ENCODE peak calls at places on chromosomes 13 and 19, in six cellular contexts. O, V, E, T, S and I are unnamed samples.

GRCh38 chr13:98529171-98529570 is 47.7 kb downstream of the STK24 start:
- DNase-seq in O (no peak), V (no peak), E (no peak), T (no peak), S (no peak), I (no peak)

GRCh38 chr13:47281981-47282380 is 385.1 kb upstream of the HTR2A start:
- DNase-seq in O (no peak), V (no peak), E (no peak), T (no peak), S (no peak), I (no peak)

GRCh38 chr13:35874704-35875103 is 256.5 kb downstream of the DCLK1 start:
- DNase-seq in O (no peak), V (no peak), E (no peak), T (no peak), S (no peak), I (no peak)

GRCh38 chr19:46579286-46579944 is 21.7 kb upstream of the CALM3 start:
- DNase-seq in O (no peak), V (peak; percentile 88), E (peak; percentile 28), T (peak; percentile 17), S (peak; percentile 64), I (peak; percentile 27)

GRCh38 chr19:35063940-35064818 is 22.7 kb downstream of the HPN start:
- DNase-seq in O (no peak), V (no peak), E (peak; percentile 50), T (no peak), S (no peak), I (no peak)

GRCh38 chr13:30145709-30146367 is 161.5 kb downstream of the KATNAL1 start:
- DNase-seq in O (no peak), V (no peak), E (no peak), T (no peak), S (no peak), I (no peak)

GRCh38 chr19:46849610-46850009 is 1.0 kb downstream of the AP2S1 start:
- DNase-seq in O (no peak), V (peak; percentile 33), E (no peak), T (no peak), S (no peak), I (no peak)

GRCh38 chr19:57788114-57788692 is 18.7 kb downstream of the ZNF586 start:
- DNase-seq in O (no peak), V (no peak), E (no peak), T (no peak), S (no peak), I (no peak)

GRCh38 chr19:31054430-31054829 is 294.8 kb downstream of the TSHZ3 start:
- DNase-seq in O (no peak), V (peak; percentile 86), E (peak; percentile 65), T (peak; percentile 30), S (peak; percentile 44), I (peak; percentile 46)

GRCh38 chr19:12880551-12881171 is 588 bp downstream of the DNASE2 start:
- DNase-seq in O (no peak), V (peak; percentile 57), E (no peak), T (no peak), S (no peak), I (no peak)

GRCh38 chr13:111005808-111006494 is 91.1 kb upstream of the ANKRD10 start:
- DNase-seq in O (no peak), V (no peak), E (no peak), T (no peak), S (no peak), I (no peak)

GRCh38 chr19:49145485-49146407 is 9.4 kb downstream of the HRC start:
- DNase-seq in O (peak; percentile 84), V (peak; percentile 98), E (peak; percentile 95), T (peak; percentile 88), S (peak; percentile 84), I (peak; percentile 67)
- H3K4me3 ChIP-seq in O (peak overlapping the region; percentile 49), V (peak overlapping the region; percentile 70), E (peak overlapping the region; percentile 37), T (peak overlapping the region; percentile 38), S (peak overlapping the region; percentile 54), I (no peak overlapping the region)

DNA sequence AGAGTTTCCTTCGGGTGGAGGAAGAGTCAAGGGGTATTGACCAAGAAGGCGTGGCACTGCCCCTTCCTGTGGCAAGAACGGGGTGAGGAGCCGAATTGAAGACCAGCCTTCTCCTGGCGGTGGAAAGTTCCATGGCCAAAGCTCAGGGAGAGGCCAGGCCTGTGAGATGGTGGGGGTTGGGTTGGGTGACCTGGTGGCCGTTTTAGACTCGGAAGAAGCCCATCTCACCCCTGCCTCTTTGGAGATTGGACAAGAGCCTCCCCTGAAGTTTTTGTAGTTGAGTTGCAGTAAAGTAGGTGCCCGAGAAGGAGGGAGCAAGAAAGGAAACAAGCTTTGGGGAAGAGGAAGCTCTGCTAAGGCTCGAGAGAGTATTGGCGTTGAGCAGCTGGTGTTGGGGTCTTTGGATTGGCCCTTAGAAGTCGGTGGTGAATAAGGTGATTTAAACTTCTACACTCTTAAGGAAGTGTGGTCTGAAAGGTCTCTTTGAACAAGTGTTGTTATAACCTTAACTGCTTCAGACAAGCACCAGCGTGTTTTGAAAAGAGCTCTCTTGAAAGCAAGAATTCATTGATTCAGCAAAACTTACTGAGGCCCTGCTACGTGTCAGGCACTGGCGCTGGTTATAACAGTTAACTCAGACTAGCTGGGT is 964 bp downstream of the SPINT2 start:
- DNase-seq in O (no peak), V (peak; percentile 62), E (peak; percentile 87), T (no peak), S (no peak), I (no peak)
- TF ChIP-seq REST in O (no peak), V (no peak), E (no peak), T (no peak), S (no peak), I (no peak)

GRCh38 chr13:27920677-27921420 is 1.0 kb downstream of the PDX1 start:
- DNase-seq in O (no peak), V (peak; percentile 52), E (peak; percentile 6), T (no peak), S (peak; percentile 39), I (peak; percentile 16)
- TF ChIP-seq CTCF in O (no peak), V (no peak), E (no peak), T (no peak), S (no peak), I (no peak)

GRCh38 chr19:7942981-7943443 is 454 bp downstream of the TIMM44 start:
- DNase-seq in O (no peak), V (no peak), E (no peak), T (no peak), S (peak; percentile 69), I (no peak)
- H3K4me3 ChIP-seq in O (peak overlapping the region; percentile 96), V (peak overlapping the region; percentile 99), E (peak overlapping the region; percentile 92), T (peak overlapping the region; percentile 64), S (peak overlapping the region; percentile 74), I (peak overlapping the region; percentile 90)

GRCh38 chr19:411723-412355 is 2.9 kb upstream of the C2CD4C start:
- DNase-seq in O (no peak), V (no peak), E (no peak), T (no peak), S (no peak), I (no peak)
- TF ChIP-seq REST in O (no peak), V (no peak), E (no peak), T (no peak), S (no peak), I (no peak)

GRCh38 chr13:94595943-94596574 is at the start of gene TGDS:
- DNase-seq in O (peak; percentile 88), V (peak; percentile 97), E (peak; percentile 92), T (peak; percentile 82), S (peak; percentile 91), I (peak; percentile 97)
- TF ChIP-seq CTCF in O (no peak), V (no peak), E (no peak), T (no peak), S (no peak), I (no peak)

GRCh38 chr19:18387395-18387794 is 1.4 kb downstream of the GDF15 start:
- DNase-seq in O (no peak), V (no peak), E (no peak), T (no peak), S (no peak), I (no peak)

GRCh38 chr19:18388328-18389094 is 2.6 kb downstream of the GDF15 start:
- DNase-seq in O (no peak), V (peak; percentile 85), E (peak; percentile 72), T (peak; percentile 90), S (peak; percentile 98), I (peak; percentile 81)

GRCh38 chr19:18385675-18386542 is at the start of gene GDF15:
- DNase-seq in O (peak; percentile 90), V (peak; percentile 89), E (peak; percentile 94), T (peak; percentile 97), S (peak; percentile 76), I (no peak)

GRCh38 chr19:18385359-18385674 is 641 bp upstream of the GDF15 start:
- DNase-seq in O (no peak), V (no peak), E (no peak), T (no peak), S (no peak), I (no peak)

GRCh38 chr19:18386543-18387251 is 739 bp downstream of the GDF15 start:
- DNase-seq in O (no peak), V (no peak), E (peak; percentile 46), T (no peak), S (no peak), I (no peak)
- H3K4me3 ChIP-seq in O (peak overlapping the region; percentile 71), V (peak overlapping the region; percentile 41), E (peak overlapping the region; percentile 98), T (peak overlapping the region; percentile 89), S (peak overlapping the region; percentile 60), I (no peak overlapping the region)